ENCODE peak calls at places on chromosomes 5 and 9, in five cellular contexts. One of them, this sample, is unnamed.

GRCh38 chr9:127783111-127783621 is 2.7 kb upstream of the CDK9 start:
- DNase-seq in dorsolateral prefrontal cortex: no peak
- DNase-seq in BJ: no peak
- DNase-seq in kidney epithelial cell: no peak
- DNase-seq in ACHN: no peak
- DNase-seq in this sample: no peak

GRCh38 chr5:71924980-71925379 is 182.3 kb upstream of the MAP1B start:
- DNase-seq in dorsolateral prefrontal cortex: no peak
- DNase-seq in BJ: no peak
- DNase-seq in kidney epithelial cell: no peak
- DNase-seq in ACHN: no peak
- DNase-seq in this sample: no peak

GRCh38 chr5:175680463-175680862 is 22.6 kb downstream of the HRH2 start:
- DNase-seq in dorsolateral prefrontal cortex: no peak
- DNase-seq in BJ: no peak
- DNase-seq in kidney epithelial cell: no peak
- DNase-seq in ACHN: no peak
- DNase-seq in this sample: no peak

GRCh38 chr5:36585696-36586095 is 20.7 kb upstream of the SLC1A3 start:
- DNase-seq in dorsolateral prefrontal cortex: no peak
- DNase-seq in BJ: no peak
- DNase-seq in kidney epithelial cell: no peak
- DNase-seq in ACHN: no peak
- DNase-seq in this sample: no peak

GRCh38 chr9:928363-929042 is 48.0 kb upstream of the DMRT3 start:
- DNase-seq in dorsolateral prefrontal cortex: no peak
- DNase-seq in BJ: no peak
- DNase-seq in kidney epithelial cell: peak
- DNase-seq in ACHN: peak
- DNase-seq in this sample: no peak

GRCh38 chr9:99474186-99474585 is 252.1 kb downstream of the SEC61B start:
- DNase-seq in dorsolateral prefrontal cortex: peak
- DNase-seq in BJ: no peak
- DNase-seq in kidney epithelial cell: no peak
- DNase-seq in ACHN: no peak
- DNase-seq in this sample: no peak

GRCh38 chr9:77488439-77489126 is 159.5 kb downstream of the GNA14 start:
- DNase-seq in dorsolateral prefrontal cortex: no peak
- DNase-seq in BJ: no peak
- DNase-seq in kidney epithelial cell: no peak
- DNase-seq in ACHN: peak
- DNase-seq in this sample: no peak

GRCh38 chr5:53001541-53001940 is 12.4 kb downstream of the ITGA2 start:
- DNase-seq in dorsolateral prefrontal cortex: no peak
- DNase-seq in BJ: no peak
- DNase-seq in kidney epithelial cell: no peak
- DNase-seq in ACHN: no peak
- DNase-seq in this sample: no peak

GRCh38 chr5:121976979-121977378 is 15.2 kb downstream of the SRFBP1 start:
- DNase-seq in dorsolateral prefrontal cortex: no peak
- DNase-seq in BJ: no peak
- DNase-seq in kidney epithelial cell: no peak
- DNase-seq in ACHN: no peak
- DNase-seq in this sample: no peak

GRCh38 chr9:3480353-3480655 is 45.5 kb downstream of the RFX3 start:
- DNase-seq in dorsolateral prefrontal cortex: no peak
- DNase-seq in BJ: no peak
- DNase-seq in kidney epithelial cell: no peak
- DNase-seq in ACHN: no peak
- DNase-seq in this sample: no peak

GRCh38 chr5:98772415-98773213 is 849 bp upstream of the RGMB start:
- DNase-seq in dorsolateral prefrontal cortex: peak
- DNase-seq in BJ: no peak
- DNase-seq in kidney epithelial cell: no peak
- DNase-seq in ACHN: peak
- DNase-seq in this sample: peak

GRCh38 chr5:73066466-73066865 is 53.9 kb upstream of the TMEM171 start:
- DNase-seq in dorsolateral prefrontal cortex: no peak
- DNase-seq in BJ: no peak
- DNase-seq in kidney epithelial cell: peak
- DNase-seq in ACHN: no peak
- DNase-seq in this sample: no peak

GRCh38 chr5:116964438-116964837 is 389.8 kb upstream of the SEMA6A start:
- DNase-seq in dorsolateral prefrontal cortex: no peak
- DNase-seq in BJ: no peak
- DNase-seq in kidney epithelial cell: no peak
- DNase-seq in ACHN: no peak
- DNase-seq in this sample: no peak

GRCh38 chr5:57209316-57210040 is 35.6 kb downstream of the GPBP1 start:
- DNase-seq in dorsolateral prefrontal cortex: no peak
- DNase-seq in BJ: no peak
- DNase-seq in kidney epithelial cell: no peak
- DNase-seq in ACHN: no peak
- DNase-seq in this sample: no peak

This sample was measured in hypothalamus.